ENCODE peak calls at places on chromosomes 12 and 14, in eight cellular contexts. One of them, this sample, is unnamed.

GRCh38 chr12:89671469-89671868 is 37.2 kb downstream of the ATP2B1 start:
- DNase-seq in fibroblast of lung: peak; percentile 27
- DNase-seq in neural progenitor cell: peak; percentile 20
- DNase-seq in PC-3: no peak
- DNase-seq in HCT116: no peak
- DNase-seq in astrocyte: peak; percentile 90
- DNase-seq in K562: no peak
- DNase-seq in IMR-90: peak; percentile 64
- DNase-seq in this sample: no peak

GRCh38 chr14:24398943-24399801 is at the start of gene NYNRIN:
- DNase-seq in neural progenitor cell: peak; percentile 84
- DNase-seq in IMR-90: peak; percentile 12
- DNase-seq in K562: peak; percentile 85
- DNase-seq in PC-3: no peak
- DNase-seq in fibroblast of lung: no peak
- DNase-seq in HCT116: no peak
- DNase-seq in astrocyte: peak; percentile 16
- DNase-seq in this sample: no peak

GRCh38 chr12:124545508-124546418 is 21.6 kb downstream of the NCOR2 start:
- DNase-seq in fibroblast of lung: no peak
- DNase-seq in neural progenitor cell: no peak
- DNase-seq in PC-3: no peak
- DNase-seq in HCT116: no peak
- DNase-seq in astrocyte: peak; percentile 88
- DNase-seq in IMR-90: peak; percentile 43
- DNase-seq in K562: no peak
- DNase-seq in this sample: peak; percentile 57

GRCh38 chr12:10590976-10591375 is 22.4 kb downstream of the MAGOHB start:
- DNase-seq in K562: no peak
- DNase-seq in fibroblast of lung: no peak
- DNase-seq in IMR-90: no peak
- DNase-seq in neural progenitor cell: no peak
- DNase-seq in astrocyte: no peak
- DNase-seq in HCT116: no peak
- DNase-seq in PC-3: no peak
- DNase-seq in this sample: no peak

GRCh38 chr12:22334696-22335290 is at the start of gene ST8SIA1:
- DNase-seq in HCT116: no peak
- DNase-seq in PC-3: no peak
- DNase-seq in IMR-90: no peak
- DNase-seq in neural progenitor cell: peak; percentile 73
- DNase-seq in K562: no peak
- DNase-seq in fibroblast of lung: peak; percentile 38
- DNase-seq in astrocyte: no peak
- DNase-seq in this sample: no peak

GRCh38 chr14:74400328-74400727 is 25.7 kb downstream of the SYNDIG1L start:
- DNase-seq in neural progenitor cell: peak; percentile 53
- DNase-seq in IMR-90: no peak
- DNase-seq in HCT116: peak; percentile 4
- DNase-seq in astrocyte: no peak
- DNase-seq in PC-3: no peak
- DNase-seq in fibroblast of lung: peak; percentile 4
- DNase-seq in K562: peak; percentile 20
- DNase-seq in this sample: peak; percentile 58

GRCh38 chr12:104422441-104422840 is 34.3 kb upstream of the CHST11 start:
- DNase-seq in IMR-90: no peak
- DNase-seq in PC-3: peak; percentile 50
- DNase-seq in fibroblast of lung: no peak
- DNase-seq in HCT116: no peak
- DNase-seq in neural progenitor cell: no peak
- DNase-seq in astrocyte: peak; percentile 60
- DNase-seq in K562: no peak
- DNase-seq in this sample: no peak

GRCh38 chr14:36757730-36758286 is 96.1 kb downstream of the PAX9 start:
- DNase-seq in K562: no peak
- DNase-seq in HCT116: no peak
- DNase-seq in astrocyte: no peak
- DNase-seq in IMR-90: no peak
- DNase-seq in fibroblast of lung: no peak
- DNase-seq in PC-3: peak; percentile 45
- DNase-seq in neural progenitor cell: no peak
- DNase-seq in this sample: no peak

GRCh38 chr12:51342416-51342815 is 4.1 kb downstream of the CELA1 start:
- DNase-seq in HCT116: no peak
- DNase-seq in IMR-90: no peak
- DNase-seq in K562: no peak
- DNase-seq in fibroblast of lung: no peak
- DNase-seq in astrocyte: no peak
- DNase-seq in PC-3: no peak
- DNase-seq in neural progenitor cell: no peak
- DNase-seq in this sample: no peak

GRCh38 chr14:50215416-50215815 is 16.0 kb downstream of the SOS2 start:
- DNase-seq in HCT116: no peak
- DNase-seq in K562: no peak
- DNase-seq in neural progenitor cell: no peak
- DNase-seq in PC-3: no peak
- DNase-seq in fibroblast of lung: no peak
- DNase-seq in IMR-90: no peak
- DNase-seq in astrocyte: no peak
- DNase-seq in this sample: no peak

DNA sequence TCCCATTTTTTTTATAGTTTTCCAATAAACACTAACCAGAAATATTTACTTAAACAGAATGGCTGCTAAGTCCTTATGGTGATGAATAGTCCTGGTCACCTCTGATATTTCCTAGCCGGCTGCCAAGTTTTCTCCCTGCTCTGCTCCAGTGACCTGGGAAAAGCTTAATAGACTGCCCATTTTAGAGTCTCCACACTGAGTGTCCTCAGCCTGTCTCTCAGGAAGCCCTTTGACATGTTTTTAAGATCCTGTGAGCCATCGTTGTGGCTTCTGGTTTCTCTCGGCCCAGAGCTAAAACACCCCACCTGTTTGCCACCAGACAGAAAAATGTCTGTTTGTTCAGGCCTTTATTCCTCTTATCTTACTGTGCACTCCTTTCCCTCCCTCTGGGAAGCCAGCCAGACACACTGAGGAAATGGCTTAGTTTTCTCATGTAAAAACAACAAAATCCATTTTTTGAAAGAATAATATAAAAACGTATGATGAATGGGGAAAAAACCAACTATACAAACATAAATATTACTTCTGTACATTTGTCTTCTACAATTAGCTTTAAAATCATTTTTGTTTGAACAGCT is 25.4 kb upstream of the ALDH2 start:
- DNase-seq in HCT116: no peak
- DNase-seq in fibroblast of lung: no peak
- DNase-seq in K562: peak; percentile 69
- DNase-seq in neural progenitor cell: no peak
- DNase-seq in PC-3: peak; percentile 61
- DNase-seq in IMR-90: peak; percentile 35
- DNase-seq in astrocyte: peak; percentile 42
- DNase-seq in this sample: no peak
- H3K27ac ChIP-seq in HCT116: no peak overlapping the region
- H3K27ac ChIP-seq in fibroblast of lung: no peak overlapping the region
- H3K27ac ChIP-seq in K562: peak overlapping the region; percentile 81
- H3K27ac ChIP-seq in neural progenitor cell: no peak overlapping the region
- H3K27ac ChIP-seq in PC-3: peak overlapping the region; percentile 19
- H3K27ac ChIP-seq in IMR-90: no peak overlapping the region
- H3K27ac ChIP-seq in astrocyte: no peak overlapping the region
- H3K27ac ChIP-seq in this sample: no peak overlapping the region

GRCh38 chr12:109189291-109189690 is 72.9 kb downstream of the ACACB start:
- DNase-seq in astrocyte: no peak
- DNase-seq in neural progenitor cell: no peak
- DNase-seq in K562: no peak
- DNase-seq in PC-3: no peak
- DNase-seq in fibroblast of lung: no peak
- DNase-seq in IMR-90: no peak
- DNase-seq in HCT116: no peak
- DNase-seq in this sample: no peak

GRCh38 chr12:109192358-109192757 is 76.0 kb downstream of the ACACB start:
- DNase-seq in fibroblast of lung: peak; percentile 31
- DNase-seq in neural progenitor cell: no peak
- DNase-seq in PC-3: peak; percentile 98
- DNase-seq in K562: no peak
- DNase-seq in IMR-90: peak; percentile 64
- DNase-seq in HCT116: no peak
- DNase-seq in astrocyte: peak; percentile 44
- DNase-seq in this sample: no peak

GRCh38 chr12:109188108-109188712 is 71.8 kb downstream of the ACACB start:
- DNase-seq in HCT116: no peak
- DNase-seq in astrocyte: no peak
- DNase-seq in neural progenitor cell: no peak
- DNase-seq in fibroblast of lung: no peak
- DNase-seq in IMR-90: no peak
- DNase-seq in K562: no peak
- DNase-seq in PC-3: no peak
- DNase-seq in this sample: no peak

GRCh38 chr12:109193896-109194295 is 77.5 kb downstream of the ACACB start:
- DNase-seq in IMR-90: no peak
- DNase-seq in PC-3: no peak
- DNase-seq in astrocyte: no peak
- DNase-seq in K562: no peak
- DNase-seq in HCT116: no peak
- DNase-seq in fibroblast of lung: no peak
- DNase-seq in neural progenitor cell: no peak
- DNase-seq in this sample: no peak

DNA sequence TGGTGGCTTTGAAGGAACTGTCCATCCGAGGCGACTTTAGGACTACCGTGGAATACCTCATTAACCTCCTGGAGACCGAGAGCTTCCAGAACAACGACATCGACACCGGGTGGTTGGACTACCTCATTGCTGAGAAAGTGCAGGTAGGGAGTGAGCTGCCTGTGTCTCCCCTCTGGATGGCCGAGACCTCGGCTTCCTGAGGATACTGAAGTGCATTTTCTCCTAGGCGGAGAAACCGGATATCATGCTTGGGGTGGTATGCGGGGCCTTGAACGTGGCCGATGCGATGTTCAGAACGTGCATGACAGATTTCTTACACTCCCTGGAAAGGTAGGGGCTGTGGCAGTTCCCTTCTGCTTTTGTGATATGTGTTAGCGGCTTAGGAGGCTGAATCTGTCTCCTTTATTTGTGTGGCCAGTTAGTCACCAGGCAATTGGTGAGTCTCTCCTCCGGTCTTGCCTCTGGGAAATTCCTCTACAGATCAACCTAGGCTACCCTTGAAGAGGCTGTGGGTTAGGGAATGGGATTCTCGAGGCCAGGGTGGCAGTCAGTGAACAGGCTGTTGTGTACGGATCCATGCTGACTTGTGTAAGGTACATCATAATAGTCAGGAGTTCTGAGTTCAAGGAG is 75.3 kb downstream of the ACACB start:
- DNase-seq in neural progenitor cell: no peak
- DNase-seq in fibroblast of lung: no peak
- DNase-seq in HCT116: no peak
- DNase-seq in astrocyte: no peak
- DNase-seq in PC-3: peak; percentile 90
- DNase-seq in K562: no peak
- DNase-seq in IMR-90: no peak
- DNase-seq in this sample: no peak
- H3K9ac ChIP-seq in neural progenitor cell: no peak overlapping the region
- H3K9ac ChIP-seq in fibroblast of lung: no peak overlapping the region
- H3K9ac ChIP-seq in HCT116: no peak overlapping the region
- H3K9ac ChIP-seq in astrocyte: no peak overlapping the region
- H3K9ac ChIP-seq in PC-3: peak overlapping the region; percentile 71
- H3K9ac ChIP-seq in K562: no peak overlapping the region
- H3K9ac ChIP-seq in IMR-90: no peak overlapping the region
- H3K9ac ChIP-seq in this sample: no peak overlapping the region

GRCh38 chr14:99380402-99380801 is 100.3 kb downstream of the SETD3 start:
- DNase-seq in HCT116: no peak
- DNase-seq in PC-3: no peak
- DNase-seq in neural progenitor cell: no peak
- DNase-seq in fibroblast of lung: no peak
- DNase-seq in astrocyte: no peak
- DNase-seq in K562: no peak
- DNase-seq in IMR-90: no peak
- DNase-seq in this sample: peak; percentile 60

GRCh38 chr14:99380991-99381687 is 99.5 kb downstream of the SETD3 start:
- DNase-seq in IMR-90: no peak
- DNase-seq in fibroblast of lung: no peak
- DNase-seq in HCT116: no peak
- DNase-seq in neural progenitor cell: no peak
- DNase-seq in astrocyte: no peak
- DNase-seq in PC-3: no peak
- DNase-seq in K562: no peak
- DNase-seq in this sample: no peak

GRCh38 chr14:99381688-99382060 is 99.0 kb downstream of the SETD3 start:
- DNase-seq in PC-3: no peak
- DNase-seq in HCT116: no peak
- DNase-seq in fibroblast of lung: no peak
- DNase-seq in neural progenitor cell: no peak
- DNase-seq in IMR-90: no peak
- DNase-seq in K562: no peak
- DNase-seq in astrocyte: no peak
- DNase-seq in this sample: no peak

GRCh38 chr14:99377951-99378350 is 102.7 kb downstream of the SETD3 start:
- DNase-seq in PC-3: no peak
- DNase-seq in IMR-90: no peak
- DNase-seq in neural progenitor cell: no peak
- DNase-seq in astrocyte: no peak
- DNase-seq in HCT116: no peak
- DNase-seq in fibroblast of lung: no peak
- DNase-seq in K562: no peak
- DNase-seq in this sample: no peak

DNA sequence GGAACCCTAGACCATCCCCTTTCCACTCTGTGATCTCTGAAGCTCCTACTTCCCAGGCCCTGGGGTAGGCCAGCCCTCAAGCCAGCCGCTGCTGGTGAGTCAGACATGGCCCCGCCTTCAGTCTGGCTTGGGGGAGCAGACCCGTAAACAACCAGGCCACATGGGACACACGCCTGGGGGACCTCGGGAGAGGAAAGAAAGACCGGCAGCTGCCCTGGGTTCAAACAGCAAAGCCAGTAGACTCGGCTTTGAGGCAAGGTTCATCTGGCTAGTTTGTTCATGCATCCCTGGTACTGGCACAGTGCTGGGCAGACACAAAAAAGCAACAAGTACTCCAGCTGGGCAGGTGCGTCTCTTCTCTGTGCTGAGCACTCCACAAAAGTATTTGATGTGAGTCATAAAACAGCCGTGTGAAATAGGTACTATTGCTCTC is 101.9 kb downstream of the SETD3 start:
- DNase-seq in IMR-90: peak; percentile 24
- DNase-seq in astrocyte: peak; percentile 49
- DNase-seq in K562: peak; percentile 23
- DNase-seq in HCT116: peak; percentile 22
- DNase-seq in fibroblast of lung: peak; percentile 4
- DNase-seq in neural progenitor cell: no peak
- DNase-seq in PC-3: peak; percentile 72
- DNase-seq in this sample: no peak
- H2AFZ ChIP-seq in IMR-90: peak overlapping the region; percentile 28
- H2AFZ ChIP-seq in astrocyte: peak overlapping the region; percentile 63
- H2AFZ ChIP-seq in K562: no peak overlapping the region
- H2AFZ ChIP-seq in HCT116: peak overlapping the region; percentile 75
- H2AFZ ChIP-seq in fibroblast of lung: peak overlapping the region; percentile 21
- H2AFZ ChIP-seq in neural progenitor cell: no peak overlapping the region
- H2AFZ ChIP-seq in PC-3: peak overlapping the region; percentile 61
- H2AFZ ChIP-seq in this sample: no peak overlapping the region

GRCh38 chr12:120534703-120535655 is 823 bp downstream of the RNF10 start:
- DNase-seq in PC-3: peak; percentile 89
- DNase-seq in neural progenitor cell: peak; percentile 78
- DNase-seq in fibroblast of lung: peak; percentile 89
- DNase-seq in K562: peak; percentile 66
- DNase-seq in astrocyte: peak; percentile 88
- DNase-seq in IMR-90: peak; percentile 92
- DNase-seq in HCT116: no peak
- DNase-seq in this sample: peak; percentile 93
- H3K27ac ChIP-seq in PC-3: peak overlapping the region; percentile 70
- H3K27ac ChIP-seq in neural progenitor cell: peak overlapping the region; percentile 50
- H3K27ac ChIP-seq in fibroblast of lung: peak overlapping the region; percentile 89
- H3K27ac ChIP-seq in K562: peak overlapping the region; percentile 90
- H3K27ac ChIP-seq in astrocyte: peak overlapping the region; percentile 80
- H3K27ac ChIP-seq in IMR-90: peak overlapping the region; percentile 55
- H3K27ac ChIP-seq in HCT116: peak overlapping the region; percentile 80
- H3K27ac ChIP-seq in this sample: peak overlapping the region; percentile 90

This sample was measured in Karpas-422.